ENCODE peak calls at places on chromosome 4, in four cellular contexts. N, L, O and F are unnamed samples.

GRCh38 chr4:48375651-48376291 is 34.4 kb downstream of the SLAIN2 start:
- DNase-seq in O (no peak), N (peak), L (no peak), F (peak)

GRCh38 chr4:78213218-78213617 is 156.1 kb downstream of the FRAS1 start:
- DNase-seq in N (no peak), O (no peak), L (no peak), F (no peak)

GRCh38 chr4:181845617-181846016 is 397.6 kb upstream of the TENM3 start:
- DNase-seq in N (no peak), L (no peak), O (no peak), F (no peak)

GRCh38 chr4:88017516-88018302 is 10.3 kb downstream of the PKD2 start:
- DNase-seq in N (no peak), O (no peak), L (no peak), F (no peak)

GRCh38 chr4:69095301-69095731 is 958 bp upstream of the UGT2B7 start:
- DNase-seq in L (no peak), N (peak), O (no peak), F (no peak)

GRCh38 chr4:150971901-150972300 is 43.2 kb downstream of the LRBA start:
- DNase-seq in L (no peak), O (no peak), N (no peak), F (no peak)

GRCh38 chr4:3685081-3685645 is 81.0 kb upstream of the ADRA2C start:
- DNase-seq in O (no peak), L (no peak), N (no peak), F (no peak)

GRCh38 chr4:52836653-52837052 is 25.5 kb upstream of the RASL11B start:
- DNase-seq in N (no peak), O (no peak), L (no peak), F (no peak)

GRCh38 chr4:168275836-168276235 is 42.7 kb downstream of the DDX60 start:
- DNase-seq in L (no peak), O (no peak), N (no peak), F (no peak)

GRCh38 chr4:178198691-178199090 is 756.5 kb upstream of the AGA start:
- DNase-seq in L (no peak), N (no peak), O (no peak), F (no peak)

GRCh38 chr4:951594-952468 is 19.6 kb downstream of the TMEM175 start:
- DNase-seq in O (peak), N (no peak), L (no peak), F (no peak)
- TF ChIP-seq ELF1 in O (no peak), N (no peak), L (no peak), F (no peak)

GRCh38 chr4:174284181-174284886 is 623 bp downstream of the CEP44 start:
- DNase-seq in O (peak), N (peak), L (no peak), F (peak)
- TF ChIP-seq ELF1 in O (no peak), N (no peak), L (no peak), F (no peak)

GRCh38 chr4:158622251-158622650 is 49.4 kb downstream of the C4orf46 start:
- DNase-seq in O (no peak), L (no peak), N (no peak), F (no peak)

GRCh38 chr4:158625544-158625943 is 46.1 kb downstream of the C4orf46 start:
- DNase-seq in N (no peak), L (no peak), O (no peak), F (no peak)

GRCh38 chr4:158624889-158625478 is 46.7 kb downstream of the C4orf46 start:
- DNase-seq in O (peak), L (peak), N (peak), F (peak)

GRCh38 chr4:158621729-158622128 is 50.0 kb downstream of the C4orf46 start:
- DNase-seq in O (no peak), L (no peak), N (no peak), F (no peak)
- TF ChIP-seq ELF1 in O (no peak), L (no peak), N (no peak), F (no peak)

GRCh38 chr4:84994280-84994679 is 27.8 kb upstream of the WDFY3 start:
- DNase-seq in O (peak), N (no peak), L (no peak), F (no peak)
- TF ChIP-seq ELF1 in O (no peak), N (no peak), L (no peak), F (no peak)